ENCODE peak calls at places on chromosome 12, in ten cellular contexts. One of them, this sample, is unnamed. For H3K27me3, the result is how much of the 10 kb centered on the place peaks cover.

GRCh38 chr12:11746024-11746771 is 96.7 kb downstream of the ETV6 start:
- DNase-seq in tibial artery: no peak
- DNase-seq in cardiac muscle cell: peak
- DNase-seq in lower lobe of right lung: no peak
- DNase-seq in heart right ventricle: no peak
- DNase-seq in breast epithelium: no peak
- DNase-seq in endodermal cell: no peak
- DNase-seq in mammary epithelial cell: peak
- DNase-seq in adipocyte: peak
- DNase-seq in CD4-positive, CD25-positive, alpha-beta regulatory T cell: no peak
- DNase-seq in this sample: peak

GRCh38 chr12:90987101-90987500 is 17.7 kb downstream of the EPYC start:
- DNase-seq in tibial artery: no peak
- DNase-seq in cardiac muscle cell: peak
- DNase-seq in lower lobe of right lung: no peak
- DNase-seq in heart right ventricle: no peak
- DNase-seq in breast epithelium: no peak
- DNase-seq in endodermal cell: no peak
- DNase-seq in mammary epithelial cell: no peak
- DNase-seq in adipocyte: no peak
- DNase-seq in CD4-positive, CD25-positive, alpha-beta regulatory T cell: no peak
- DNase-seq in this sample: no peak

GRCh38 chr12:92434607-92435025 is 268.2 kb upstream of the PLEKHG7 start:
- DNase-seq in tibial artery: no peak
- DNase-seq in cardiac muscle cell: no peak
- DNase-seq in lower lobe of right lung: no peak
- DNase-seq in heart right ventricle: no peak
- DNase-seq in breast epithelium: no peak
- DNase-seq in endodermal cell: no peak
- DNase-seq in mammary epithelial cell: no peak
- DNase-seq in adipocyte: no peak
- DNase-seq in CD4-positive, CD25-positive, alpha-beta regulatory T cell: no peak
- DNase-seq in this sample: no peak

GRCh38 chr12:74538491-74539258 is 1.0 kb downstream of the ATXN7L3B start:
- DNase-seq in tibial artery: no peak
- DNase-seq in cardiac muscle cell: peak
- DNase-seq in lower lobe of right lung: no peak
- DNase-seq in heart right ventricle: no peak
- DNase-seq in breast epithelium: no peak
- DNase-seq in endodermal cell: no peak
- DNase-seq in mammary epithelial cell: peak
- DNase-seq in adipocyte: peak
- DNase-seq in CD4-positive, CD25-positive, alpha-beta regulatory T cell: peak
- DNase-seq in this sample: no peak

GRCh38 chr12:39176376-39176775 is 266.5 kb downstream of the KIF21A start:
- DNase-seq in tibial artery: no peak
- DNase-seq in cardiac muscle cell: no peak
- DNase-seq in lower lobe of right lung: no peak
- DNase-seq in heart right ventricle: no peak
- DNase-seq in breast epithelium: no peak
- DNase-seq in endodermal cell: no peak
- DNase-seq in mammary epithelial cell: no peak
- DNase-seq in adipocyte: no peak
- DNase-seq in CD4-positive, CD25-positive, alpha-beta regulatory T cell: no peak
- DNase-seq in this sample: no peak

GRCh38 chr12:9707356-9707755 is 25.5 kb downstream of the CLECL1 start:
- DNase-seq in tibial artery: no peak
- DNase-seq in cardiac muscle cell: no peak
- DNase-seq in lower lobe of right lung: no peak
- DNase-seq in heart right ventricle: no peak
- DNase-seq in breast epithelium: no peak
- DNase-seq in endodermal cell: no peak
- DNase-seq in mammary epithelial cell: no peak
- DNase-seq in adipocyte: no peak
- DNase-seq in CD4-positive, CD25-positive, alpha-beta regulatory T cell: no peak
- DNase-seq in this sample: no peak

GRCh38 chr12:127680516-127680915 is 586.5 kb upstream of the TMEM132C start:
- DNase-seq in tibial artery: no peak
- DNase-seq in cardiac muscle cell: no peak
- DNase-seq in lower lobe of right lung: no peak
- DNase-seq in heart right ventricle: no peak
- DNase-seq in breast epithelium: no peak
- DNase-seq in endodermal cell: no peak
- DNase-seq in mammary epithelial cell: no peak
- DNase-seq in adipocyte: no peak
- DNase-seq in CD4-positive, CD25-positive, alpha-beta regulatory T cell: no peak
- DNase-seq in this sample: no peak

GRCh38 chr12:122473543-122474323 is 27.0 kb downstream of the ZCCHC8 start:
- DNase-seq in tibial artery: no peak
- DNase-seq in cardiac muscle cell: peak
- DNase-seq in lower lobe of right lung: no peak
- DNase-seq in heart right ventricle: no peak
- DNase-seq in breast epithelium: peak
- DNase-seq in endodermal cell: peak
- DNase-seq in mammary epithelial cell: peak
- DNase-seq in adipocyte: no peak
- DNase-seq in CD4-positive, CD25-positive, alpha-beta regulatory T cell: no peak
- DNase-seq in this sample: peak

GRCh38 chr12:52305921-52306705 is 14.8 kb upstream of the KRT81 start:
- DNase-seq in tibial artery: no peak
- DNase-seq in cardiac muscle cell: no peak
- DNase-seq in lower lobe of right lung: no peak
- DNase-seq in heart right ventricle: no peak
- DNase-seq in breast epithelium: no peak
- DNase-seq in endodermal cell: peak
- DNase-seq in mammary epithelial cell: no peak
- DNase-seq in adipocyte: no peak
- DNase-seq in CD4-positive, CD25-positive, alpha-beta regulatory T cell: no peak
- DNase-seq in this sample: no peak

GRCh38 chr12:127194176-127194575 is 1072.8 kb upstream of the TMEM132C start:
- DNase-seq in tibial artery: no peak
- DNase-seq in cardiac muscle cell: no peak
- DNase-seq in lower lobe of right lung: no peak
- DNase-seq in heart right ventricle: no peak
- DNase-seq in breast epithelium: no peak
- DNase-seq in endodermal cell: no peak
- DNase-seq in mammary epithelial cell: no peak
- DNase-seq in adipocyte: no peak
- DNase-seq in CD4-positive, CD25-positive, alpha-beta regulatory T cell: no peak
- DNase-seq in this sample: no peak

GRCh38 chr12:64824500-64825142 is at the start of gene TBC1D30:
- DNase-seq in tibial artery: no peak
- DNase-seq in cardiac muscle cell: peak
- DNase-seq in lower lobe of right lung: peak
- DNase-seq in heart right ventricle: no peak
- DNase-seq in breast epithelium: no peak
- DNase-seq in endodermal cell: peak
- DNase-seq in mammary epithelial cell: no peak
- DNase-seq in adipocyte: peak
- DNase-seq in CD4-positive, CD25-positive, alpha-beta regulatory T cell: peak
- DNase-seq in this sample: no peak

GRCh38 chr12:104166465-104166864 is 28.5 kb upstream of the NFYB start:
- DNase-seq in tibial artery: peak
- DNase-seq in cardiac muscle cell: peak
- DNase-seq in lower lobe of right lung: no peak
- DNase-seq in heart right ventricle: no peak
- DNase-seq in breast epithelium: no peak
- DNase-seq in endodermal cell: no peak
- DNase-seq in mammary epithelial cell: no peak
- DNase-seq in adipocyte: no peak
- DNase-seq in CD4-positive, CD25-positive, alpha-beta regulatory T cell: no peak
- DNase-seq in this sample: no peak

GRCh38 chr12:22974865-22975264 is 349.9 kb downstream of the ETNK1 start:
- DNase-seq in tibial artery: no peak
- DNase-seq in cardiac muscle cell: peak
- DNase-seq in lower lobe of right lung: no peak
- DNase-seq in heart right ventricle: no peak
- DNase-seq in breast epithelium: no peak
- DNase-seq in endodermal cell: no peak
- DNase-seq in mammary epithelial cell: peak
- DNase-seq in adipocyte: peak
- DNase-seq in CD4-positive, CD25-positive, alpha-beta regulatory T cell: no peak
- DNase-seq in this sample: peak

GRCh38 chr12:101885912-101886561 is 8.7 kb downstream of the DRAM1 start:
- DNase-seq in tibial artery: no peak
- DNase-seq in cardiac muscle cell: no peak
- DNase-seq in lower lobe of right lung: no peak
- DNase-seq in heart right ventricle: no peak
- DNase-seq in breast epithelium: no peak
- DNase-seq in endodermal cell: no peak
- DNase-seq in mammary epithelial cell: no peak
- DNase-seq in adipocyte: no peak
- DNase-seq in CD4-positive, CD25-positive, alpha-beta regulatory T cell: no peak
- DNase-seq in this sample: no peak

GRCh38 chr12:53868516-53868986 is 70.1 kb upstream of the HOXC13 start:
- DNase-seq in tibial artery: no peak
- DNase-seq in cardiac muscle cell: no peak
- DNase-seq in lower lobe of right lung: no peak
- DNase-seq in heart right ventricle: no peak
- DNase-seq in breast epithelium: no peak
- DNase-seq in endodermal cell: no peak
- DNase-seq in mammary epithelial cell: no peak
- DNase-seq in adipocyte: no peak
- DNase-seq in CD4-positive, CD25-positive, alpha-beta regulatory T cell: no peak
- DNase-seq in this sample: no peak

GRCh38 chr12:51025748-51026654 is at the start of gene SLC11A2:
- DNase-seq in tibial artery: peak
- DNase-seq in cardiac muscle cell: peak
- DNase-seq in lower lobe of right lung: peak
- DNase-seq in heart right ventricle: peak
- DNase-seq in breast epithelium: peak
- DNase-seq in endodermal cell: peak
- DNase-seq in mammary epithelial cell: peak
- DNase-seq in adipocyte: peak
- DNase-seq in CD4-positive, CD25-positive, alpha-beta regulatory T cell: peak
- DNase-seq in this sample: peak

GRCh38 chr12:96445743-96446655 is 43.4 kb upstream of the CFAP54 start:
- DNase-seq in tibial artery: no peak
- DNase-seq in cardiac muscle cell: peak
- DNase-seq in lower lobe of right lung: no peak
- DNase-seq in heart right ventricle: peak
- DNase-seq in breast epithelium: no peak
- DNase-seq in endodermal cell: no peak
- DNase-seq in mammary epithelial cell: peak
- DNase-seq in adipocyte: peak
- DNase-seq in CD4-positive, CD25-positive, alpha-beta regulatory T cell: peak
- DNase-seq in this sample: peak

GRCh38 chr12:120368789-120369475 is at the start of gene MSI1:
- DNase-seq in tibial artery: no peak
- DNase-seq in cardiac muscle cell: no peak
- DNase-seq in lower lobe of right lung: no peak
- DNase-seq in heart right ventricle: no peak
- DNase-seq in breast epithelium: no peak
- DNase-seq in endodermal cell: peak
- DNase-seq in mammary epithelial cell: no peak
- DNase-seq in adipocyte: peak
- DNase-seq in CD4-positive, CD25-positive, alpha-beta regulatory T cell: no peak
- DNase-seq in this sample: no peak
- H3K27me3 ChIP-seq in tibial artery: half or more
- H3K27me3 ChIP-seq in cardiac muscle cell: under half
- H3K27me3 ChIP-seq in lower lobe of right lung: half or more
- H3K27me3 ChIP-seq in heart right ventricle: under half
- H3K27me3 ChIP-seq in breast epithelium: under half
- H3K27me3 ChIP-seq in endodermal cell: under half
- H3K27me3 ChIP-seq in mammary epithelial cell: under half
- H3K27me3 ChIP-seq in adipocyte: half or more
- H3K27me3 ChIP-seq in CD4-positive, CD25-positive, alpha-beta regulatory T cell: under half
- H3K27me3 ChIP-seq in this sample: under half

GRCh38 chr12:116525418-116526001 is 33.7 kb upstream of the MAP1LC3B2 start:
- DNase-seq in tibial artery: peak
- DNase-seq in cardiac muscle cell: peak
- DNase-seq in lower lobe of right lung: no peak
- DNase-seq in heart right ventricle: peak
- DNase-seq in breast epithelium: peak
- DNase-seq in endodermal cell: peak
- DNase-seq in mammary epithelial cell: peak
- DNase-seq in adipocyte: peak
- DNase-seq in CD4-positive, CD25-positive, alpha-beta regulatory T cell: no peak
- DNase-seq in this sample: peak
- H3K4me3 ChIP-seq in tibial artery: peak
- H3K4me3 ChIP-seq in cardiac muscle cell: no peak
- H3K4me3 ChIP-seq in lower lobe of right lung: no peak
- H3K4me3 ChIP-seq in heart right ventricle: no peak
- H3K4me3 ChIP-seq in breast epithelium: peak
- H3K4me3 ChIP-seq in endodermal cell: no peak
- H3K4me3 ChIP-seq in mammary epithelial cell: peak
- H3K4me3 ChIP-seq in adipocyte: peak
- H3K4me3 ChIP-seq in CD4-positive, CD25-positive, alpha-beta regulatory T cell: no peak
- H3K4me3 ChIP-seq in this sample: no peak

GRCh38 chr12:125331342-125332052 is 266.3 kb downstream of the AACS start:
- DNase-seq in tibial artery: no peak
- DNase-seq in cardiac muscle cell: peak
- DNase-seq in lower lobe of right lung: no peak
- DNase-seq in heart right ventricle: no peak
- DNase-seq in breast epithelium: no peak
- DNase-seq in endodermal cell: no peak
- DNase-seq in mammary epithelial cell: no peak
- DNase-seq in adipocyte: peak
- DNase-seq in CD4-positive, CD25-positive, alpha-beta regulatory T cell: no peak
- DNase-seq in this sample: no peak
- H3K27me3 ChIP-seq in tibial artery: under half
- H3K27me3 ChIP-seq in cardiac muscle cell: under half
- H3K27me3 ChIP-seq in lower lobe of right lung: under half
- H3K27me3 ChIP-seq in heart right ventricle: under half
- H3K27me3 ChIP-seq in breast epithelium: under half
- H3K27me3 ChIP-seq in endodermal cell: under half
- H3K27me3 ChIP-seq in mammary epithelial cell: under half
- H3K27me3 ChIP-seq in adipocyte: under half
- H3K27me3 ChIP-seq in CD4-positive, CD25-positive, alpha-beta regulatory T cell: under half
- H3K27me3 ChIP-seq in this sample: under half

GRCh38 chr12:29104495-29104894 is 44.6 kb upstream of the FAR2 start:
- DNase-seq in tibial artery: no peak
- DNase-seq in cardiac muscle cell: no peak
- DNase-seq in lower lobe of right lung: no peak
- DNase-seq in heart right ventricle: no peak
- DNase-seq in breast epithelium: no peak
- DNase-seq in endodermal cell: no peak
- DNase-seq in mammary epithelial cell: no peak
- DNase-seq in adipocyte: peak
- DNase-seq in CD4-positive, CD25-positive, alpha-beta regulatory T cell: peak
- DNase-seq in this sample: no peak

GRCh38 chr12:29102739-29103138 is 46.3 kb upstream of the FAR2 start:
- DNase-seq in tibial artery: no peak
- DNase-seq in cardiac muscle cell: no peak
- DNase-seq in lower lobe of right lung: no peak
- DNase-seq in heart right ventricle: no peak
- DNase-seq in breast epithelium: no peak
- DNase-seq in endodermal cell: no peak
- DNase-seq in mammary epithelial cell: no peak
- DNase-seq in adipocyte: no peak
- DNase-seq in CD4-positive, CD25-positive, alpha-beta regulatory T cell: peak
- DNase-seq in this sample: no peak

DNA sequence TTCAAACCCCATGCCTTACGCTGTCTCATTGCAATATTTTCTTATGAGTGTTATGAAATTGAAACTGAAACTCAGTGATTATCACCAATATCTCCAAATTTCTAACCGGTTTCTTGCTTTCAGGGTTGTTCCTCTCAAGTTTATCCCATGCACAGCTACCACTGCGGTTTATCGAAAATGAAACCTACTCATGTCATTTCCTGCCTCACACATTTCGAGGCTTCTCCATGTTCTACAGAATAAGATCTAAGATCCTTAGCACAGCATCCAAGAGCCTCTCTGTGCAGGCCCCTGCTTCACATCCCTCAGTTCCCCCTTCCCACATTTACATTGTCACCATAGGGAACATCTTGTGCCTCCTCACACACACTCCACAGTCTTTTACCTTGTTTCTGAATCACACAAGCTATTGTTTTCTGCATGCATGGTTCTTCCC is 45.5 kb upstream of the FAR2 start:
- DNase-seq in tibial artery: no peak
- DNase-seq in cardiac muscle cell: no peak
- DNase-seq in lower lobe of right lung: no peak
- DNase-seq in heart right ventricle: no peak
- DNase-seq in breast epithelium: no peak
- DNase-seq in endodermal cell: no peak
- DNase-seq in mammary epithelial cell: no peak
- DNase-seq in adipocyte: no peak
- DNase-seq in CD4-positive, CD25-positive, alpha-beta regulatory T cell: peak
- DNase-seq in this sample: no peak
- H3K4me3 ChIP-seq in tibial artery: no peak
- H3K4me3 ChIP-seq in cardiac muscle cell: no peak
- H3K4me3 ChIP-seq in lower lobe of right lung: no peak
- H3K4me3 ChIP-seq in heart right ventricle: no peak
- H3K4me3 ChIP-seq in breast epithelium: no peak
- H3K4me3 ChIP-seq in endodermal cell: no peak
- H3K4me3 ChIP-seq in mammary epithelial cell: no peak
- H3K4me3 ChIP-seq in adipocyte: no peak
- H3K4me3 ChIP-seq in CD4-positive, CD25-positive, alpha-beta regulatory T cell: peak
- H3K4me3 ChIP-seq in this sample: no peak